ENCODE peak calls at places on chromosomes 1 and 21, in nine cellular contexts. One of them, this sample, is unnamed.
A peak's percentile ranks its signal among the peaks of the same experiment; 100 is the strongest.

GRCh38 chr21:38349111-38349746 is 92.4 kb downstream of the KCNJ15 start:
- DNase-seq in NCI-H524: peak; percentile 89
- DNase-seq in sciatic nerve: no peak
- DNase-seq in amniotic stem cell: peak; percentile 35
- DNase-seq in choroid plexus epithelial cell: peak; percentile 87
- DNase-seq in neural crest cell: no peak
- DNase-seq in nephron progenitor cell: no peak
- DNase-seq in EL: no peak
- DNase-seq in HT1080: no peak
- DNase-seq in this sample: no peak

GRCh38 chr1:230212405-230212936 is 145.4 kb downstream of the GALNT2 start:
- DNase-seq in NCI-H524: no peak
- DNase-seq in sciatic nerve: no peak
- DNase-seq in amniotic stem cell: no peak
- DNase-seq in choroid plexus epithelial cell: no peak
- DNase-seq in neural crest cell: no peak
- DNase-seq in nephron progenitor cell: no peak
- DNase-seq in EL: no peak
- DNase-seq in HT1080: no peak
- DNase-seq in this sample: no peak

GRCh38 chr1:162299018-162299417 is 77.6 kb downstream of the SPATA46 start:
- DNase-seq in NCI-H524: no peak
- DNase-seq in sciatic nerve: no peak
- DNase-seq in amniotic stem cell: no peak
- DNase-seq in choroid plexus epithelial cell: no peak
- DNase-seq in neural crest cell: no peak
- DNase-seq in nephron progenitor cell: no peak
- DNase-seq in EL: peak; percentile 13
- DNase-seq in HT1080: no peak
- DNase-seq in this sample: no peak

GRCh38 chr1:107679518-107679917 is 285.5 kb downstream of the VAV3 start:
- DNase-seq in NCI-H524: no peak
- DNase-seq in sciatic nerve: no peak
- DNase-seq in amniotic stem cell: no peak
- DNase-seq in choroid plexus epithelial cell: no peak
- DNase-seq in neural crest cell: no peak
- DNase-seq in nephron progenitor cell: no peak
- DNase-seq in EL: no peak
- DNase-seq in HT1080: no peak
- DNase-seq in this sample: no peak

GRCh38 chr1:9448132-9449105 is 90.8 kb upstream of the SLC25A33 start:
- DNase-seq in NCI-H524: no peak
- DNase-seq in sciatic nerve: no peak
- DNase-seq in amniotic stem cell: no peak
- DNase-seq in choroid plexus epithelial cell: peak; percentile 33
- DNase-seq in neural crest cell: no peak
- DNase-seq in nephron progenitor cell: peak; percentile 38
- DNase-seq in EL: no peak
- DNase-seq in HT1080: no peak
- DNase-seq in this sample: no peak

GRCh38 chr1:1307261-1307907 is 346 bp downstream of the ACAP3 start:
- DNase-seq in NCI-H524: no peak
- DNase-seq in sciatic nerve: no peak
- DNase-seq in amniotic stem cell: no peak
- DNase-seq in choroid plexus epithelial cell: no peak
- DNase-seq in neural crest cell: peak; percentile 48
- DNase-seq in nephron progenitor cell: no peak
- DNase-seq in EL: peak; percentile 50
- DNase-seq in HT1080: no peak
- DNase-seq in this sample: peak; percentile 47

GRCh38 chr21:35559128-35559831 is 501.0 kb downstream of the SETD4 start:
- DNase-seq in NCI-H524: no peak
- DNase-seq in sciatic nerve: no peak
- DNase-seq in amniotic stem cell: peak; percentile 53
- DNase-seq in choroid plexus epithelial cell: peak; percentile 96
- DNase-seq in neural crest cell: no peak
- DNase-seq in nephron progenitor cell: no peak
- DNase-seq in EL: peak; percentile 97
- DNase-seq in HT1080: peak; percentile 93
- DNase-seq in this sample: no peak

GRCh38 chr1:77514871-77515776 is 167.3 kb downstream of the ZZZ3 start:
- DNase-seq in NCI-H524: no peak
- DNase-seq in sciatic nerve: no peak
- DNase-seq in amniotic stem cell: no peak
- DNase-seq in choroid plexus epithelial cell: peak; percentile 76
- DNase-seq in neural crest cell: peak; percentile 26
- DNase-seq in nephron progenitor cell: peak; percentile 26
- DNase-seq in EL: peak; percentile 83
- DNase-seq in HT1080: no peak
- DNase-seq in this sample: no peak